ENCODE peak calls at places on chromosomes 2 and 18, in six cellular contexts. H is body of pancreas, A is IMR-90, L is AG10803, Q is cardiac muscle cell, N is AG04450. M is an unnamed sample.

GRCh38 chr2:219724628-219725027 is 97.2 kb downstream of the SLC4A3 start:
- DNase-seq in H (no peak), A (peak), L (peak), Q (no peak), N (peak), M (no peak)

GRCh38 chr18:24734058-24734457 is 273.6 kb downstream of the HRH4 start:
- DNase-seq in H (no peak), A (no peak), L (no peak), Q (peak), N (no peak), M (no peak)

GRCh38 chr2:234978466-234979203 is 26.8 kb downstream of the SH3BP4 start:
- DNase-seq in H (peak), A (peak), L (peak), Q (no peak), N (no peak), M (no peak)

GRCh38 chr2:237154050-237154638 is 68.5 kb downstream of the COPS8 start:
- DNase-seq in H (peak), A (peak), L (peak), Q (peak), N (peak), M (no peak)

GRCh38 chr2:69255760-69256159 is 131.3 kb downstream of the GFPT1 start:
- DNase-seq in H (no peak), A (no peak), L (no peak), Q (no peak), N (no peak), M (no peak)

GRCh38 chr2:39202639-39203369 is 41.0 kb downstream of the CDKL4 start:
- DNase-seq in H (no peak), A (peak), L (no peak), Q (no peak), N (no peak), M (no peak)

GRCh38 chr2:161586517-161587167 is 37.6 kb upstream of the SLC4A10 start:
- DNase-seq in H (no peak), A (peak), L (peak), Q (peak), N (no peak), M (no peak)

GRCh38 chr2:230899786-230900185 is 25.3 kb downstream of the GPR55 start:
- DNase-seq in H (no peak), A (no peak), L (no peak), Q (no peak), N (no peak), M (no peak)

GRCh38 chr2:144628566-144628965 is 108.6 kb upstream of the ZEB2 start:
- DNase-seq in H (no peak), A (no peak), L (no peak), Q (no peak), N (no peak), M (no peak)

GRCh38 chr2:144629937-144630336 is 110.0 kb upstream of the ZEB2 start:
- DNase-seq in H (no peak), A (peak), L (peak), Q (no peak), N (no peak), M (no peak)

GRCh38 chr2:144630459-144631215 is 110.7 kb upstream of the ZEB2 start:
- DNase-seq in H (no peak), A (peak), L (no peak), Q (peak), N (no peak), M (no peak)

GRCh38 chr2:144624451-144624850 is 104.5 kb upstream of the ZEB2 start:
- DNase-seq in H (no peak), A (no peak), L (no peak), Q (no peak), N (no peak), M (no peak)

DNA sequence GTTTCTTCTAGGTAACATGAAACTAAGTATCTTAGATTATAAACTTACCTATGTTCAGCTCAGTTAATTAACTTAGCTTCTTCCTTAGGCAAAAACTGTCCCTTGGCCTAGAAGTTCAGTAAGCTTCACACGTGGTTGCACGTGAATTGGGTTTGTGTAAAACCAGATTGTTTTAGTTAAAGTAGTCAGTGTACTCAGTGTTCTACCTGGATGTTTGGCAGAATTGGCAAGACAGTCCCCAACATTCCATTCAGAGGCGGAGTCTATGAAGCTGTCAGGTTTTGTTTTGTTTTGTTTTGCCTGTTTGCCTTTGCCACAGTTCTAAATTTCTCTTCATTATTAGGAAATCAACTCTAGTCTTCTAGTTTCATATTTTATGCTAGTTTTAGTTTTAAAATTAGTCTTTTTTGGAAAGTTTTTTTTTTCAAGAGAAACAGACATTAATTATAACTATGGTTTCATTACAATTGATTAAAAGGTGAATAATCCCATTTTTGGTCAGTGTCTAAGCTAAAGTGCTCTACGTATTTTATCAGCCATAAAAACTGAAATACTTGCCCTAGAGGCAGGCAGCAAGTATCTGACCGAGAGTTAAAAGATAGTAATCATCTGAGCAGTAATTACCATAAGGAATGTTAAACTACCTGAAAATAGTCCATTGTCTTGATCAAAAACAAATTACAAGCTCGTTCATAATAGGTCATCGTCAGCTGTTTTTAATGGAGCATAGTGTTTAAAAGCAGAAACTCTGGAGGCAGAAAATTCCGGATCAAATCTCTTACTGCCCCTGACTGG is 105.5 kb upstream of the ZEB2 start:
- DNase-seq in H (no peak), A (no peak), L (no peak), Q (no peak), N (no peak), M (no peak)
- TF ChIP-seq CTCF in H (no peak), A (no peak), L (no peak), Q (no peak), N (no peak), M (no peak)

GRCh38 chr2:54490863-54491262 is 34.7 kb downstream of the SPTBN1 start:
- DNase-seq in H (no peak), A (no peak), L (no peak), Q (no peak), N (no peak), M (no peak)
- TF ChIP-seq CTCF in H (no peak), A (no peak), L (no peak), Q (no peak), N (no peak), M (no peak)

GRCh38 chr18:46858290-46858689 is 59.0 kb downstream of the PIAS2 start:
- DNase-seq in H (no peak), A (no peak), L (no peak), Q (no peak), N (no peak), M (no peak)

GRCh38 chr18:46859855-46860254 is 57.5 kb downstream of the PIAS2 start:
- DNase-seq in H (no peak), A (peak), L (peak), Q (no peak), N (peak), M (no peak)

DNA sequence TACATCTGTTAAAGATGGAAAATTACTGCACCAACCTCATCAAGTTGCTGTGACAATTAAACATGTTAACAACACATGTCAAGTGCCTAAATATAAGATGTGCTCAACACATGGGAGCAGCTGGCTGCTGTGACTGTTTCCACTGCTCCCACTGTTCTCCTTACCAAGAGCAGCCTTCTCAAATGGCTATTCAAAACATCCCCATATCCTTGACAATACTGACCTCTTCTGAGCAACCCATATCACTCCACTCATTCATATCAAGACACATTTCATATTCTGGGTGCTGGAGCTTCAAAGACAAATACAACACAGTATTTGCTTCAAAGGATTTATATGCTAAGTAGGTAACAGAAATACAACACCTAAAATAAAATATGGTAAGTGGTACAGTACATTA is 60.3 kb downstream of the PIAS2 start:
- DNase-seq in H (no peak), A (no peak), L (peak), Q (no peak), N (no peak), M (no peak)
- TF ChIP-seq CTCF in H (no peak), A (no peak), L (no peak), Q (no peak), N (no peak), M (peak)

GRCh38 chr2:78864205-78864604 is 161.3 kb upstream of the REG3G start:
- DNase-seq in H (no peak), A (no peak), L (no peak), Q (no peak), N (no peak), M (no peak)

GRCh38 chr2:78865663-78866062 is 159.8 kb upstream of the REG3G start:
- DNase-seq in H (no peak), A (no peak), L (no peak), Q (no peak), N (no peak), M (no peak)

DNA sequence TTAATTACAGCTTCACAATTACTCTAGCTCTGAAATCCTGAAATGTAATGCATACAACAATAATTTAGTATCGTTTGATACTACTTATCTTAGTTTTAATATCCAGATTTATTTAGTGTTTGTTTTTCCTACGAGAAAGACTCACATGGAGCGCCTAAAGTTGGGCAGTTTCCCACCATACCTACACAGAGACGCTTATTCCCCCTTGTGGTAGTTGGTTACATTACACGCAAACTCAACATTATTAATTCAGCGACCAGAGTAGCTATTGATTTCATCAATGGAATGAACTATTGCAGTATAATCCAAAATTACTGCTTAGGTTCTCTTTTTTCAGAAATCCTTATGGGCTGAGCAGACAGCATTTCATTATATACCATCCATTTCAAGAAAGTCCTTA is 164.0 kb upstream of the REG3G start:
- DNase-seq in H (no peak), A (no peak), L (no peak), Q (peak), N (no peak), M (no peak)
- TF ChIP-seq CTCF in H (peak), A (no peak), L (no peak), Q (peak), N (no peak), M (peak)

GRCh38 chr2:30026091-30027055 is 105.0 kb upstream of the ALK start:
- DNase-seq in H (peak), A (peak), L (peak), Q (peak), N (peak), M (no peak)
- TF ChIP-seq CTCF in H (peak), A (peak), L (peak), Q (peak), N (peak), M (peak)

DNA sequence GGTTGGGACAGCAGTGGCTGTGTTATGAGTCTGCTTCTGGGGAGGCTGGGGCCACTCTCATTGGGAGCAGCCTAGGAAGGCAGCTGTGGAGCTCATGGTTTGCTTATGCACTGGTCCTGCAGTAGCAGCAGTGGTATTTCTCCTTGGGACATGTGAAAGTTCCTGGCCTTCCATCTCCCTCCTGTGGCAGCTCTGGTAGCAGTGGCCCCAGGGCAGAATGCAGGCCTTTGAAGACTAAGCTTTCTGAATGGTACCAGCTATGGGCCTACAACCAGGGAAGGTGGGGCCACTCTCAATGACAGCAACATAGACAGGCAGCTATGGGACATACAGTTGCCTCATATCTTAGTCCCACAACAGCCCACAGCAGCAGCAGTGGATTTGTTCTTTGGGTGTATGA is 117.3 kb upstream of the VWC2L start:
- DNase-seq in H (no peak), A (no peak), L (no peak), Q (no peak), N (no peak), M (no peak)
- TF ChIP-seq CTCF in H (no peak), A (no peak), L (no peak), Q (no peak), N (no peak), M (no peak)

GRCh38 chr2:45729753-45730512 is 78.5 kb downstream of the PRKCE start:
- DNase-seq in H (no peak), A (no peak), L (no peak), Q (no peak), N (no peak), M (no peak)
- TF ChIP-seq CTCF in H (peak), A (no peak), L (no peak), Q (peak), N (peak), M (peak)

DNA sequence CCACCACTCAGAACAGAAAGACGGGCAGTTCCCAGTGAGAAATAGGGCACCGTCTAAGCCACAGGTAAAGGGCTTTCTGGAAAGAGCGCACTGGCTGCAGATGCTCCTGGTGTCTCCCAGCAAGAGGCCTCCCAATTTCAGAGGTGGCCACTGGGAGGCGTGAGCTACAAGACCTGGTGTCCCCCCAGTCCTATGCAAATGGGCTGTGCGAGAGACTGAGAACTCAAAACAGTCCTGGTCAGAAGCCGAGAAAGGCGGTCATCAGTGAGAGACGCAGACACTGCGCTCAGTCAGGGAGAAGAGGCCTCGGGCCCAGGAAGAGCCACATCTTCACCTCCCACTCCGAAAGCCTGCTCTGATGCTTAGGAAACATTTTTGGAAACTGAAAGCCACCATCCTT is 179.5 kb downstream of the EIPR1 start:
- DNase-seq in H (no peak), A (no peak), L (no peak), Q (no peak), N (no peak), M (no peak)
- TF ChIP-seq CTCF in H (no peak), A (no peak), L (no peak), Q (no peak), N (no peak), M (no peak)

DNA sequence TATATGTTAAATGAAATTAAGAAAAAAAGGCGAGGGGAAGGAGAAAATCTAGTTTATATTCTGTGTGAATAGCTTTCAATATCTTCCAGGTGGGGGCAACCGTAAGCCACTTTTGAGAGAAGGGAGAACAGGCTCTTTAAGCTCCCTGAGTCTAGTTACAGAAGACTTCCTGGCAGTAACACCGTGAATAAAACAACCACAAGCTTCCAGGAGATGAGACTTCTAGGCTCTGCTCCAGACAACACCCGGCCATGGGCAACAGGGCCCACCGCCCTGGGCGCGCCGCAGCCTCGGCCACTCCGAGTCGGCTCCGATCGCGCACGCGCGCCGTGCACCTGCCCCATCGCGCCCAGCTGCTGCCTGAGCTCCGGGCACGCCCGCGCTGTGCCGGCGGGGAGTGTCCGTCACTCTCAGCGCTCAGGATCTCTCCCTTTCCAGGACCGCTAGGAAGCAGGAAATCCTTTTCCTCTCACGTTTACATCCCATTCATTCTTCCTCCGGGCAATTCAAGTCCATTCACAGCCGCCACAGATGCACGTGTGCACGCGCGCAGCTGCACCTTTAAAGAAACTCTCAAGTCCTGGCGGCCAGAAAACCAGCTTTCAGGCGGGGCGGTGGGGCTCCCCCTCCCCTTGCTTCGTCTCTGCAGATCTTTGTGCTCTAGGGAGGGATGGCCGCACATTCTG is 19.4 kb upstream of the PAX3 start:
- DNase-seq in H (peak), A (peak), L (peak), Q (peak), N (peak), M (no peak)
- TF ChIP-seq CTCF in H (peak), A (peak), L (peak), Q (peak), N (peak), M (peak)